ENCODE peak calls at places on chromosome 19, in six cellular contexts. O is GM23338, N is upper lobe of left lung, Z is K562, R is breast epithelium, X is esophagus muscularis mucosa. U is an unnamed sample.

GRCh38 chr19:2461751-2462634 is 5.2 kb upstream of the LMNB2 start:
- DNase-seq in R (no peak), Z (no peak), N (peak; percentile 46), O (peak; percentile 80), X (no peak), U (no peak)

GRCh38 chr19:48608798-48609263 is 2.3 kb downstream of the SPACA4 start:
- DNase-seq in Z (peak; percentile 73), N (no peak), R (no peak), O (peak; percentile 82), X (no peak), U (no peak)

GRCh38 chr19:33040994-33041827 is 23.5 kb downstream of the RHPN2 start:
- DNase-seq in R (peak; percentile 80), X (no peak), Z (no peak), O (no peak), N (no peak), U (no peak)

GRCh38 chr19:12745166-12745897 is 6.3 kb upstream of the BEST2 start:
- DNase-seq in X (no peak), O (no peak), N (no peak), Z (no peak), R (no peak), U (no peak)

GRCh38 chr19:37964109-37964508 is 57.1 kb downstream of the SIPA1L3 start:
- DNase-seq in O (no peak), R (no peak), X (no peak), Z (no peak), N (no peak), U (no peak)

GRCh38 chr19:1157931-1158884 is 15.9 kb downstream of the SBNO2 start:
- DNase-seq in R (no peak), O (no peak), X (no peak), Z (no peak), N (no peak), U (no peak)

GRCh38 chr19:35717665-35718344 is at the start of gene KMT2B:
- DNase-seq in N (no peak), X (no peak), Z (peak; percentile 93), R (no peak), O (peak; percentile 98), U (no peak)

GRCh38 chr19:38362076-38362945 is 12.1 kb upstream of the PSMD8 start:
- DNase-seq in X (peak; percentile 93), N (peak; percentile 88), R (peak; percentile 93), Z (peak; percentile 95), O (peak; percentile 97), U (peak; percentile 71)

GRCh38 chr19:14118165-14119051 is 846 bp upstream of the PRKACA start:
- DNase-seq in R (peak; percentile 72), Z (no peak), N (peak; percentile 96), O (peak; percentile 37), X (peak; percentile 95), U (peak; percentile 75)

GRCh38 chr19:4803736-4804695 is 12.5 kb downstream of the FEM1A start:
- DNase-seq in Z (peak; percentile 85), R (no peak), X (no peak), N (peak; percentile 54), O (peak; percentile 95), U (peak; percentile 58)

GRCh38 chr19:6611441-6611852 is 20.5 kb upstream of the CD70 start:
- DNase-seq in R (no peak), Z (no peak), N (no peak), X (no peak), O (no peak), U (no peak)

GRCh38 chr19:20357921-20358320 is 190.9 kb downstream of the ZNF486 start:
- DNase-seq in Z (no peak), O (no peak), N (no peak), R (no peak), X (no peak), U (peak; percentile 13)

GRCh38 chr19:42207767-42208259 is 9.7 kb downstream of the DEDD2 start:
- DNase-seq in O (no peak), Z (peak; percentile 43), X (no peak), R (no peak), N (peak; percentile 67), U (no peak)

GRCh38 chr19:3163230-3163886 is 15.2 kb upstream of the S1PR4 start:
- DNase-seq in N (peak; percentile 82), O (peak; percentile 91), Z (peak; percentile 91), X (no peak), R (peak; percentile 67), U (peak; percentile 33)

GRCh38 chr19:58563034-58563573 is 4.7 kb upstream of the UBE2M start:
- DNase-seq in O (peak; percentile 50), N (no peak), R (no peak), Z (no peak), X (no peak), U (no peak)

GRCh38 chr19:6489278-6490061 is 7.9 kb upstream of the DENND1C start:
- DNase-seq in R (no peak), O (no peak), X (no peak), N (no peak), Z (no peak), U (no peak)

GRCh38 chr19:38831142-38831605 is 420 bp downstream of the ECH1 start:
- DNase-seq in N (peak; percentile 92), O (peak; percentile 57), X (no peak), Z (no peak), R (peak; percentile 83), U (peak; percentile 65)

GRCh38 chr19:35375505-35376307 is 4.8 kb downstream of the GPR42 start:
- DNase-seq in N (no peak), O (no peak), X (peak; percentile 42), Z (no peak), R (no peak), U (no peak)

GRCh38 chr19:36771275-36772231 is 1.1 kb downstream of the ZNF850 start:
- DNase-seq in O (peak; percentile 96), Z (peak; percentile 50), R (peak; percentile 73), N (peak; percentile 49), X (peak; percentile 91), U (peak; percentile 34)

GRCh38 chr19:23914402-23915286 is at the start of gene ZNF726:
- DNase-seq in O (peak; percentile 4), R (peak; percentile 88), N (peak; percentile 91), X (peak; percentile 96), Z (peak; percentile 87), U (peak; percentile 86)

GRCh38 chr19:2546128-2547032 is 70.5 kb downstream of the GADD45B start:
- DNase-seq in Z (peak; percentile 31), X (peak; percentile 96), R (peak; percentile 82), O (peak; percentile 81), N (peak; percentile 89), U (peak; percentile 45)

GRCh38 chr19:38733493-38734175 is 10.6 kb downstream of the CAPN12 start:
- DNase-seq in N (no peak), Z (no peak), O (no peak), X (no peak), R (no peak), U (no peak)

GRCh38 chr19:2051771-2052704 is 994 bp upstream of the MKNK2 start:
- DNase-seq in O (no peak), R (no peak), Z (no peak), X (no peak), N (peak; percentile 41), U (peak; percentile 84)

GRCh38 chr19:58395979-58396627 is 647 bp downstream of the RNF225 start:
- DNase-seq in R (no peak), X (no peak), O (peak; percentile 71), Z (no peak), N (no peak), U (no peak)

GRCh38 chr19:11418518-11419506 is at the start of gene RGL3:
- DNase-seq in O (peak; percentile 95), R (no peak), N (peak; percentile 73), X (no peak), Z (peak; percentile 72), U (peak; percentile 17)

GRCh38 chr19:50412419-50412818 is 6.3 kb upstream of the SPIB start:
- DNase-seq in X (no peak), Z (no peak), N (no peak), R (no peak), O (no peak), U (no peak)

DNA sequence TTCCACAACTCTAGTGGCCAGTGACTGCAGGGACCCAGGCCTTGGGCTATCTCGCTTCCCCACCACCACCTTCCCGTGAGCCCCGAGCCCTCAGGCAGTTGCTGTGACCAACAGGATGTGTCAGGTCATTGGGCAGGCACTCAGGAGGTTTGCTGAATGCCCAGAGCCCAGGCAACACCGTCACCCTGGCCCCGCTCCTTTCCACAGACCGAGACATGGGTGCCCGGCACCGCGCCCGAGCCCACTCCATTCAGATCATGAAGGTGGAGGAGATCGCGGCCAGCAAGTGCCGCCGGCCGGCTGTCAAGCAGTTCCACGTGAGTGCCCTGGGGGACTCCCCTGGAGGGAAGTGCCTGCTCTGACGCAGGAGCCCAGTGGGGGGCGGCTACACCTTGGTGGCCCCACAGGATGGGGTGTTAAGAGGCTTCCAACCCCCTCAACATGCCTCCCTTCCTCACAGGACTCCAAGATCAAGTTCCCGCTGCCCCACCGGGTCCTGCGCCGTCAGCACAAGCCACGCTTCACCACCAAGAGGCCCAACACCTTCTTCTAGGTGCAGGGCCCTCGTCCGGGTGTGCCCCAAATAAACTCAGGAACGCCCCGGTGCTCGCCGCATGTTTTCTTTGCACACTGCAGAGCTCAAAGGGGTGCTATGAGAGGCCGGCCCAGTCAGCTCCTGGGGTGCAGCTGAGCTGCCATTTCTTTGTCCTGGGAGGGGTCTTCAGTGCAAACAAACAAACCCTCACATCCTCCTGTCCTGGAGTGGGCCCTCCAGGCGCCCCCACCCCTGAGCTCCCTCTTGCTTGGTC is 3.2 kb downstream of the RPL18A start:
- DNase-seq in N (no peak), R (no peak), X (no peak), O (no peak), Z (no peak), U (no peak)
- TF ChIP-seq POLR2AphosphoS5 in N (no peak), R (no peak), X (no peak), O (no peak), Z (no peak), U (no peak)

DNA sequence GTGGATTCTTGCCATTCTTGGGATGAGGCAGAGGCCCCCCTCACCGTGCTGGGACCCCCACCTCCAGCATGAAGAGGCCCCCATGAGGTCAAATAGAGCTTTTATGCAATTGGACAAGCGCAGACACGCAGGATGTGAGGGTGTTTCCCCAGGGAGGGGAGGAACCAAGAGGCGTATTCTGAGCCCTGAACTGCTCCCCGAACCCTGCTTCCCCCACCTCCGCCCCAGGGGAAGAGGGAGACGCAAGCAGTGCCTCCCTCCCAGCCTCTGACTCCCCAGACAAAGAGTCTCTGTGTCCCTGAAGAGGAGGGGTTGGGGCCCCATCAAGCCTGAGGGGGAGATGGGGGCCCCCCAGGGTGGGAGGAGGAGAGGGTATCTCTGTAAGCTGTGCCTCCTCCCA is 1.3 kb upstream of the RDH8 start:
- DNase-seq in N (no peak), R (no peak), Z (no peak), X (no peak), O (no peak), U (no peak)
- TF ChIP-seq POLR2AphosphoS5 in N (no peak), R (no peak), Z (no peak), X (no peak), O (no peak), U (no peak)

GRCh38 chr19:7629347-7630054 is at the start of the genes PET100 and XAB2:
- DNase-seq in O (peak; percentile 98), R (peak; percentile 96), X (peak; percentile 99), N (peak; percentile 97), Z (peak; percentile 96), U (peak; percentile 99)
- TF ChIP-seq POLR2AphosphoS5 in O (peak; percentile 67), R (peak; percentile 85), X (peak; percentile 91), N (peak; percentile 80), Z (peak; percentile 59), U (peak; percentile 99)

DNA sequence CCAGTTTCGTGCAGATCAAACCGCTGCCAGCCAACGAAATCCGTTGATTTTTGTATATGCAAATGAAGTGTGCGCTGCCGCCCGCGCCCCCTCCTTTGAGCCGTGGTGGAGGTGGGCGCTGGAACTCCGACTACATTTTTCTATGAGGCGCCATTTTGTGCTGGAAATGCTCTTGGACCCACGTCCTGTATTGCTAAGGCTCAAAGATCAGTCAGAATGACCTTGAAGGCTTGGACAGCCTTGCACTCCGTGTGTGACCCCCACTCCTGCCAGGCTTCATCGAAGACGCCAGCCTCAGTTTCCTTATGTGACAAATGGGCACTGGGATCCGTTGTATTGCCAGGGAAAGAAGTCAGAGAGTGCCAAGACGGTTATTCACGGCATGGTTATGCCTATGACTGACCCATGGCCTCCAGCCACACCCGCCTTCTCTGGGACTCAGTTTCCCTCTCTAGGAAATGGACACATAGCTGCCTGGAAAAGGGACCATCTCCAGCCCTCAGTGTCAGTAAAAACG is 790 bp upstream of the UBE2S start:
- DNase-seq in O (no peak), R (no peak), X (no peak), Z (no peak), N (no peak), U (no peak)
- TF ChIP-seq POLR2AphosphoS5 in O (no peak), R (no peak), X (peak; percentile 31), Z (peak; percentile 28), N (peak; percentile 7), U (peak; percentile 55)

U was measured in prostate gland.